ENCODE peak calls at places on chromosomes 11 and 22, in eight cellular contexts. Q, N, Y, R, Z, X, M and S are unnamed samples.

GRCh38 chr11:2169001-2169370 is 2.6 kb downstream of the TH start:
- DNase-seq in Q (peak; percentile 40), N (no peak), Y (no peak), R (no peak), Z (no peak), X (no peak), M (no peak), S (no peak)

GRCh38 chr22:17303441-17303839 is 65.8 kb upstream of the CECR2 start:
- DNase-seq in Q (no peak), N (no peak), Y (no peak), R (no peak), Z (no peak), X (no peak), M (no peak), S (no peak)

GRCh38 chr11:87215236-87215635 is 177.5 kb downstream of the TMEM135 start:
- DNase-seq in Q (no peak), N (no peak), Y (no peak), R (no peak), Z (no peak), X (no peak), M (no peak), S (no peak)

GRCh38 chr11:17649696-17650600 is 69.4 kb upstream of the MYOD1 start:
- DNase-seq in Q (no peak), N (no peak), Y (no peak), R (no peak), Z (peak; percentile 33), X (peak; percentile 66), M (no peak), S (no peak)

GRCh38 chr11:65546217-65546958 is 11.8 kb downstream of the LTBP3 start:
- DNase-seq in Q (peak; percentile 99), N (peak; percentile 85), Y (peak; percentile 99), R (peak; percentile 99), Z (no peak), X (peak; percentile 48), M (peak; percentile 76), S (peak; percentile 88)

GRCh38 chr11:126149759-126150236 is 61.7 kb downstream of the RPUSD4 start:
- DNase-seq in Q (no peak), N (no peak), Y (no peak), R (no peak), Z (no peak), X (no peak), M (no peak), S (no peak)

GRCh38 chr22:48894804-48895250 is 932.8 kb downstream of the BRD1 start:
- DNase-seq in Q (no peak), N (no peak), Y (no peak), R (no peak), Z (no peak), X (no peak), M (no peak), S (no peak)

GRCh38 chr11:68854273-68854958 is 12.7 kb upstream of the CPT1A start:
- DNase-seq in Q (peak; percentile 38), N (no peak), Y (no peak), R (no peak), Z (no peak), X (no peak), M (no peak), S (no peak)